ENCODE peak calls at places on chromosomes 16 and 17, in six cellular contexts. One of them, this sample, is unnamed.

GRCh38 chr17:13953871-13954270 is 115.4 kb upstream of the COX10 start:
- DNase-seq in stimulated activated CD4-positive, alpha-beta T cell treated with anti-CD3 and anti-CD28 coated beads, Interleukin-15, amount 100 ng/mL, for 1 hour: no peak
- DNase-seq in CD4-positive, CD25-positive, alpha-beta regulatory T cell: no peak
- DNase-seq in pons: no peak
- DNase-seq in CD4-positive, alpha-beta T cell: no peak
- DNase-seq in T-cell: no peak
- DNase-seq in this sample: no peak

GRCh38 chr17:57235124-57235523 is 21.2 kb upstream of the MSI2 start:
- DNase-seq in stimulated activated CD4-positive, alpha-beta T cell treated with anti-CD3 and anti-CD28 coated beads, Interleukin-15, amount 100 ng/mL, for 1 hour: no peak
- DNase-seq in CD4-positive, CD25-positive, alpha-beta regulatory T cell: no peak
- DNase-seq in pons: no peak
- DNase-seq in CD4-positive, alpha-beta T cell: no peak
- DNase-seq in T-cell: no peak
- DNase-seq in this sample: no peak

GRCh38 chr17:17628388-17629008 is 37.0 kb upstream of the PEMT start:
- DNase-seq in stimulated activated CD4-positive, alpha-beta T cell treated with anti-CD3 and anti-CD28 coated beads, Interleukin-15, amount 100 ng/mL, for 1 hour: no peak
- DNase-seq in CD4-positive, CD25-positive, alpha-beta regulatory T cell: peak
- DNase-seq in pons: no peak
- DNase-seq in CD4-positive, alpha-beta T cell: peak
- DNase-seq in T-cell: peak
- DNase-seq in this sample: no peak

GRCh38 chr16:3980311-3981111 is 100.0 kb upstream of the CREBBP start:
- DNase-seq in stimulated activated CD4-positive, alpha-beta T cell treated with anti-CD3 and anti-CD28 coated beads, Interleukin-15, amount 100 ng/mL, for 1 hour: no peak
- DNase-seq in CD4-positive, CD25-positive, alpha-beta regulatory T cell: no peak
- DNase-seq in pons: no peak
- DNase-seq in CD4-positive, alpha-beta T cell: no peak
- DNase-seq in T-cell: no peak
- DNase-seq in this sample: no peak

GRCh38 chr16:48999034-48999433 is 282.6 kb downstream of the CBLN1 start:
- DNase-seq in stimulated activated CD4-positive, alpha-beta T cell treated with anti-CD3 and anti-CD28 coated beads, Interleukin-15, amount 100 ng/mL, for 1 hour: no peak
- DNase-seq in CD4-positive, CD25-positive, alpha-beta regulatory T cell: no peak
- DNase-seq in pons: no peak
- DNase-seq in CD4-positive, alpha-beta T cell: no peak
- DNase-seq in T-cell: no peak
- DNase-seq in this sample: no peak

GRCh38 chr17:82241926-82242697 is 13.3 kb downstream of the SLC16A3 start:
- DNase-seq in stimulated activated CD4-positive, alpha-beta T cell treated with anti-CD3 and anti-CD28 coated beads, Interleukin-15, amount 100 ng/mL, for 1 hour: no peak
- DNase-seq in CD4-positive, CD25-positive, alpha-beta regulatory T cell: no peak
- DNase-seq in pons: no peak
- DNase-seq in CD4-positive, alpha-beta T cell: no peak
- DNase-seq in T-cell: no peak
- DNase-seq in this sample: no peak

GRCh38 chr17:20315821-20316220 is 151.5 kb downstream of the LGALS9B start:
- DNase-seq in stimulated activated CD4-positive, alpha-beta T cell treated with anti-CD3 and anti-CD28 coated beads, Interleukin-15, amount 100 ng/mL, for 1 hour: no peak
- DNase-seq in CD4-positive, CD25-positive, alpha-beta regulatory T cell: no peak
- DNase-seq in pons: no peak
- DNase-seq in CD4-positive, alpha-beta T cell: no peak
- DNase-seq in T-cell: no peak
- DNase-seq in this sample: no peak

GRCh38 chr16:87076950-87077749 is 240.0 kb downstream of the C16orf95 start:
- DNase-seq in stimulated activated CD4-positive, alpha-beta T cell treated with anti-CD3 and anti-CD28 coated beads, Interleukin-15, amount 100 ng/mL, for 1 hour: no peak
- DNase-seq in CD4-positive, CD25-positive, alpha-beta regulatory T cell: peak
- DNase-seq in pons: no peak
- DNase-seq in CD4-positive, alpha-beta T cell: no peak
- DNase-seq in T-cell: no peak
- DNase-seq in this sample: peak

GRCh38 chr16:83185902-83186301 is 559.1 kb downstream of the CDH13 start:
- DNase-seq in stimulated activated CD4-positive, alpha-beta T cell treated with anti-CD3 and anti-CD28 coated beads, Interleukin-15, amount 100 ng/mL, for 1 hour: no peak
- DNase-seq in CD4-positive, CD25-positive, alpha-beta regulatory T cell: no peak
- DNase-seq in pons: no peak
- DNase-seq in CD4-positive, alpha-beta T cell: no peak
- DNase-seq in T-cell: no peak
- DNase-seq in this sample: no peak

GRCh38 chr17:40922239-40922638 is 15.2 kb downstream of the KRT23 start:
- DNase-seq in stimulated activated CD4-positive, alpha-beta T cell treated with anti-CD3 and anti-CD28 coated beads, Interleukin-15, amount 100 ng/mL, for 1 hour: no peak
- DNase-seq in CD4-positive, CD25-positive, alpha-beta regulatory T cell: no peak
- DNase-seq in pons: peak
- DNase-seq in CD4-positive, alpha-beta T cell: no peak
- DNase-seq in T-cell: no peak
- DNase-seq in this sample: no peak

GRCh38 chr17:39617100-39617445 is 9.4 kb upstream of the NEUROD2 start:
- DNase-seq in stimulated activated CD4-positive, alpha-beta T cell treated with anti-CD3 and anti-CD28 coated beads, Interleukin-15, amount 100 ng/mL, for 1 hour: no peak
- DNase-seq in CD4-positive, CD25-positive, alpha-beta regulatory T cell: no peak
- DNase-seq in pons: no peak
- DNase-seq in CD4-positive, alpha-beta T cell: no peak
- DNase-seq in T-cell: no peak
- DNase-seq in this sample: no peak

GRCh38 chr17:74045608-74046007 is 157.9 kb upstream of the RPL38 start:
- DNase-seq in stimulated activated CD4-positive, alpha-beta T cell treated with anti-CD3 and anti-CD28 coated beads, Interleukin-15, amount 100 ng/mL, for 1 hour: no peak
- DNase-seq in CD4-positive, CD25-positive, alpha-beta regulatory T cell: no peak
- DNase-seq in pons: no peak
- DNase-seq in CD4-positive, alpha-beta T cell: no peak
- DNase-seq in T-cell: no peak
- DNase-seq in this sample: no peak

GRCh38 chr16:56574625-56575024 is 9.8 kb downstream of the MT4 start:
- DNase-seq in stimulated activated CD4-positive, alpha-beta T cell treated with anti-CD3 and anti-CD28 coated beads, Interleukin-15, amount 100 ng/mL, for 1 hour: no peak
- DNase-seq in CD4-positive, CD25-positive, alpha-beta regulatory T cell: no peak
- DNase-seq in pons: no peak
- DNase-seq in CD4-positive, alpha-beta T cell: no peak
- DNase-seq in T-cell: no peak
- DNase-seq in this sample: no peak

GRCh38 chr17:41784207-41784744 is 2.2 kb downstream of the JUP start:
- DNase-seq in stimulated activated CD4-positive, alpha-beta T cell treated with anti-CD3 and anti-CD28 coated beads, Interleukin-15, amount 100 ng/mL, for 1 hour: no peak
- DNase-seq in CD4-positive, CD25-positive, alpha-beta regulatory T cell: no peak
- DNase-seq in pons: no peak
- DNase-seq in CD4-positive, alpha-beta T cell: no peak
- DNase-seq in T-cell: no peak
- DNase-seq in this sample: no peak

GRCh38 chr17:77497578-77497934 is 356.8 kb downstream of the SEC14L1 start:
- DNase-seq in stimulated activated CD4-positive, alpha-beta T cell treated with anti-CD3 and anti-CD28 coated beads, Interleukin-15, amount 100 ng/mL, for 1 hour: no peak
- DNase-seq in CD4-positive, CD25-positive, alpha-beta regulatory T cell: no peak
- DNase-seq in pons: no peak
- DNase-seq in CD4-positive, alpha-beta T cell: no peak
- DNase-seq in T-cell: no peak
- DNase-seq in this sample: no peak

GRCh38 chr16:46747777-46748651 is at the start of gene MYLK3:
- DNase-seq in stimulated activated CD4-positive, alpha-beta T cell treated with anti-CD3 and anti-CD28 coated beads, Interleukin-15, amount 100 ng/mL, for 1 hour: no peak
- DNase-seq in CD4-positive, CD25-positive, alpha-beta regulatory T cell: no peak
- DNase-seq in pons: no peak
- DNase-seq in CD4-positive, alpha-beta T cell: no peak
- DNase-seq in T-cell: no peak
- DNase-seq in this sample: no peak

GRCh38 chr17:38844261-38844757 is 9.2 kb downstream of the RPL23 start:
- DNase-seq in stimulated activated CD4-positive, alpha-beta T cell treated with anti-CD3 and anti-CD28 coated beads, Interleukin-15, amount 100 ng/mL, for 1 hour: no peak
- DNase-seq in CD4-positive, CD25-positive, alpha-beta regulatory T cell: no peak
- DNase-seq in pons: no peak
- DNase-seq in CD4-positive, alpha-beta T cell: no peak
- DNase-seq in T-cell: no peak
- DNase-seq in this sample: no peak

GRCh38 chr16:83577201-83577600 is 230.6 kb upstream of the HSBP1 start:
- DNase-seq in stimulated activated CD4-positive, alpha-beta T cell treated with anti-CD3 and anti-CD28 coated beads, Interleukin-15, amount 100 ng/mL, for 1 hour: no peak
- DNase-seq in CD4-positive, CD25-positive, alpha-beta regulatory T cell: no peak
- DNase-seq in pons: no peak
- DNase-seq in CD4-positive, alpha-beta T cell: no peak
- DNase-seq in T-cell: no peak
- DNase-seq in this sample: no peak

GRCh38 chr16:69150146-69150865 is 17.9 kb downstream of the UTP4 start:
- DNase-seq in stimulated activated CD4-positive, alpha-beta T cell treated with anti-CD3 and anti-CD28 coated beads, Interleukin-15, amount 100 ng/mL, for 1 hour: no peak
- DNase-seq in CD4-positive, CD25-positive, alpha-beta regulatory T cell: peak
- DNase-seq in pons: peak
- DNase-seq in CD4-positive, alpha-beta T cell: peak
- DNase-seq in T-cell: no peak
- DNase-seq in this sample: peak

GRCh38 chr17:7042507-7043194 is 1.2 kb downstream of the SLC16A11 start:
- DNase-seq in stimulated activated CD4-positive, alpha-beta T cell treated with anti-CD3 and anti-CD28 coated beads, Interleukin-15, amount 100 ng/mL, for 1 hour: no peak
- DNase-seq in CD4-positive, CD25-positive, alpha-beta regulatory T cell: no peak
- DNase-seq in pons: no peak
- DNase-seq in CD4-positive, alpha-beta T cell: peak
- DNase-seq in T-cell: peak
- DNase-seq in this sample: no peak

GRCh38 chr16:68700120-68700519 is 37.0 kb upstream of the CDH1 start:
- DNase-seq in stimulated activated CD4-positive, alpha-beta T cell treated with anti-CD3 and anti-CD28 coated beads, Interleukin-15, amount 100 ng/mL, for 1 hour: no peak
- DNase-seq in CD4-positive, CD25-positive, alpha-beta regulatory T cell: no peak
- DNase-seq in pons: peak
- DNase-seq in CD4-positive, alpha-beta T cell: no peak
- DNase-seq in T-cell: no peak
- DNase-seq in this sample: no peak

GRCh38 chr16:2147981-2148671 is at the start of gene RAB26:
- DNase-seq in stimulated activated CD4-positive, alpha-beta T cell treated with anti-CD3 and anti-CD28 coated beads, Interleukin-15, amount 100 ng/mL, for 1 hour: no peak
- DNase-seq in CD4-positive, CD25-positive, alpha-beta regulatory T cell: peak
- DNase-seq in pons: no peak
- DNase-seq in CD4-positive, alpha-beta T cell: no peak
- DNase-seq in T-cell: peak
- DNase-seq in this sample: peak

GRCh38 chr16:67537636-67538591 is 9.3 kb downstream of the RIPOR1 start:
- DNase-seq in stimulated activated CD4-positive, alpha-beta T cell treated with anti-CD3 and anti-CD28 coated beads, Interleukin-15, amount 100 ng/mL, for 1 hour: peak
- DNase-seq in CD4-positive, CD25-positive, alpha-beta regulatory T cell: peak
- DNase-seq in pons: no peak
- DNase-seq in CD4-positive, alpha-beta T cell: no peak
- DNase-seq in T-cell: peak
- DNase-seq in this sample: no peak

GRCh38 chr16:61858996-61859395 is 177.2 kb downstream of the CDH8 start:
- DNase-seq in stimulated activated CD4-positive, alpha-beta T cell treated with anti-CD3 and anti-CD28 coated beads, Interleukin-15, amount 100 ng/mL, for 1 hour: no peak
- DNase-seq in CD4-positive, CD25-positive, alpha-beta regulatory T cell: no peak
- DNase-seq in pons: no peak
- DNase-seq in CD4-positive, alpha-beta T cell: no peak
- DNase-seq in T-cell: no peak
- DNase-seq in this sample: no peak

GRCh38 chr17:49723423-49723822 is 15.7 kb upstream of the SLC35B1 start:
- DNase-seq in stimulated activated CD4-positive, alpha-beta T cell treated with anti-CD3 and anti-CD28 coated beads, Interleukin-15, amount 100 ng/mL, for 1 hour: no peak
- DNase-seq in CD4-positive, CD25-positive, alpha-beta regulatory T cell: no peak
- DNase-seq in pons: no peak
- DNase-seq in CD4-positive, alpha-beta T cell: no peak
- DNase-seq in T-cell: no peak
- DNase-seq in this sample: peak

GRCh38 chr16:65176603-65177002 is 54.7 kb upstream of the CDH11 start:
- DNase-seq in stimulated activated CD4-positive, alpha-beta T cell treated with anti-CD3 and anti-CD28 coated beads, Interleukin-15, amount 100 ng/mL, for 1 hour: no peak
- DNase-seq in CD4-positive, CD25-positive, alpha-beta regulatory T cell: no peak
- DNase-seq in pons: no peak
- DNase-seq in CD4-positive, alpha-beta T cell: no peak
- DNase-seq in T-cell: no peak
- DNase-seq in this sample: no peak

GRCh38 chr16:3646348-3646920 is 8.1 kb upstream of the DNASE1 start:
- DNase-seq in stimulated activated CD4-positive, alpha-beta T cell treated with anti-CD3 and anti-CD28 coated beads, Interleukin-15, amount 100 ng/mL, for 1 hour: no peak
- DNase-seq in CD4-positive, CD25-positive, alpha-beta regulatory T cell: no peak
- DNase-seq in pons: no peak
- DNase-seq in CD4-positive, alpha-beta T cell: no peak
- DNase-seq in T-cell: no peak
- DNase-seq in this sample: peak

GRCh38 chr16:64409762-64410161 is 712.1 kb downstream of the CDH11 start:
- DNase-seq in stimulated activated CD4-positive, alpha-beta T cell treated with anti-CD3 and anti-CD28 coated beads, Interleukin-15, amount 100 ng/mL, for 1 hour: no peak
- DNase-seq in CD4-positive, CD25-positive, alpha-beta regulatory T cell: no peak
- DNase-seq in pons: no peak
- DNase-seq in CD4-positive, alpha-beta T cell: no peak
- DNase-seq in T-cell: no peak
- DNase-seq in this sample: no peak

GRCh38 chr16:19213885-19214284 is 45.8 kb downstream of the SYT17 start:
- DNase-seq in stimulated activated CD4-positive, alpha-beta T cell treated with anti-CD3 and anti-CD28 coated beads, Interleukin-15, amount 100 ng/mL, for 1 hour: no peak
- DNase-seq in CD4-positive, CD25-positive, alpha-beta regulatory T cell: no peak
- DNase-seq in pons: no peak
- DNase-seq in CD4-positive, alpha-beta T cell: no peak
- DNase-seq in T-cell: no peak
- DNase-seq in this sample: no peak

GRCh38 chr16:76535-77272 is 1.3 kb upstream of the MPG start:
- DNase-seq in stimulated activated CD4-positive, alpha-beta T cell treated with anti-CD3 and anti-CD28 coated beads, Interleukin-15, amount 100 ng/mL, for 1 hour: no peak
- DNase-seq in CD4-positive, CD25-positive, alpha-beta regulatory T cell: peak
- DNase-seq in pons: no peak
- DNase-seq in CD4-positive, alpha-beta T cell: no peak
- DNase-seq in T-cell: no peak
- DNase-seq in this sample: no peak

GRCh38 chr17:65783845-65784334 is 222.4 kb upstream of the AXIN2 start:
- DNase-seq in stimulated activated CD4-positive, alpha-beta T cell treated with anti-CD3 and anti-CD28 coated beads, Interleukin-15, amount 100 ng/mL, for 1 hour: no peak
- DNase-seq in CD4-positive, CD25-positive, alpha-beta regulatory T cell: no peak
- DNase-seq in pons: no peak
- DNase-seq in CD4-positive, alpha-beta T cell: no peak
- DNase-seq in T-cell: no peak
- DNase-seq in this sample: no peak

GRCh38 chr17:7329360-7330098 is 394 bp upstream of the NEURL4 start:
- DNase-seq in stimulated activated CD4-positive, alpha-beta T cell treated with anti-CD3 and anti-CD28 coated beads, Interleukin-15, amount 100 ng/mL, for 1 hour: peak
- DNase-seq in CD4-positive, CD25-positive, alpha-beta regulatory T cell: peak
- DNase-seq in pons: peak
- DNase-seq in CD4-positive, alpha-beta T cell: peak
- DNase-seq in T-cell: peak
- DNase-seq in this sample: peak

GRCh38 chr16:4675864-4676786 is 17.2 kb upstream of the NUDT16L1 start:
- DNase-seq in stimulated activated CD4-positive, alpha-beta T cell treated with anti-CD3 and anti-CD28 coated beads, Interleukin-15, amount 100 ng/mL, for 1 hour: peak
- DNase-seq in CD4-positive, CD25-positive, alpha-beta regulatory T cell: peak
- DNase-seq in pons: no peak
- DNase-seq in CD4-positive, alpha-beta T cell: peak
- DNase-seq in T-cell: peak
- DNase-seq in this sample: no peak

GRCh38 chr16:66612422-66612821 is 7.9 kb downstream of the CMTM3 start:
- DNase-seq in stimulated activated CD4-positive, alpha-beta T cell treated with anti-CD3 and anti-CD28 coated beads, Interleukin-15, amount 100 ng/mL, for 1 hour: no peak
- DNase-seq in CD4-positive, CD25-positive, alpha-beta regulatory T cell: no peak
- DNase-seq in pons: no peak
- DNase-seq in CD4-positive, alpha-beta T cell: no peak
- DNase-seq in T-cell: no peak
- DNase-seq in this sample: no peak

This sample was measured in D341Med.